ENCODE peak calls at places on chromosomes 13 and 19, in five cellular contexts. L is GM12878, N is upper lobe of left lung, U is prostate gland, A is breast epithelium. M is an unnamed sample.

GRCh38 chr19:48837586-48838191 is 1.4 kb upstream of the HSD17B14 start:
- DNase-seq in L (no peak), N (no peak), U (no peak), A (no peak), M (no peak)

GRCh38 chr19:10648360-10648759 is 5.8 kb upstream of the ILF3 start:
- DNase-seq in L (no peak), N (no peak), U (no peak), A (no peak), M (no peak)

GRCh38 chr19:23521471-23521870 is 126.2 kb upstream of the ZNF91 start:
- DNase-seq in L (no peak), N (no peak), U (no peak), A (no peak), M (no peak)

GRCh38 chr19:18173572-18174294 is at the start of gene IFI30:
- DNase-seq in L (peak), N (peak), U (peak), A (peak), M (peak)

GRCh38 chr19:6092329-6093286 is 17.7 kb downstream of the RFX2 start:
- DNase-seq in L (no peak), N (peak), U (peak), A (peak), M (no peak)

GRCh38 chr13:46679369-46680180 is 117.4 kb downstream of the ESD start:
- DNase-seq in L (peak), N (peak), U (no peak), A (no peak), M (no peak)

GRCh38 chr13:91017031-91017668 is 330.3 kb upstream of the MIR17HG start:
- DNase-seq in L (peak), N (no peak), U (no peak), A (no peak), M (peak)

GRCh38 chr13:46656786-46657185 is 103.8 kb downstream of the LRCH1 start:
- DNase-seq in L (no peak), N (no peak), U (no peak), A (no peak), M (no peak)

GRCh38 chr19:6278740-6279619 is 795 bp downstream of the MLLT1 start:
- DNase-seq in L (no peak), N (no peak), U (no peak), A (no peak), M (no peak)

GRCh38 chr13:69601661-69602060 is 506.0 kb upstream of the ATXN8OS start:
- DNase-seq in L (no peak), N (no peak), U (no peak), A (no peak), M (no peak)

GRCh38 chr19:50803633-50804419 is 13.6 kb downstream of the ACP4 start:
- DNase-seq in L (no peak), N (peak), U (no peak), A (no peak), M (no peak)

GRCh38 chr13:56528040-56528760 is 612.5 kb upstream of the PRR20A start:
- DNase-seq in L (no peak), N (no peak), U (no peak), A (no peak), M (no peak)

GRCh38 chr13:113997845-113998751 is 24.2 kb upstream of the C13orf46 start:
- DNase-seq in L (no peak), N (peak), U (no peak), A (no peak), M (no peak)

GRCh38 chr19:40445945-40446784 is 2.0 kb upstream of the SERTAD3 start:
- DNase-seq in L (no peak), N (no peak), U (peak), A (peak), M (no peak)

GRCh38 chr13:40469581-40470282 is 196.7 kb downstream of the FOXO1 start:
- DNase-seq in L (no peak), N (peak), U (no peak), A (no peak), M (no peak)

GRCh38 chr13:76336889-76337844 is 549.0 kb downstream of the KCTD12 start:
- DNase-seq in L (no peak), N (no peak), U (no peak), A (no peak), M (no peak)

GRCh38 chr13:46071590-46072249 is 19.2 kb upstream of the ZC3H13 start:
- DNase-seq in L (peak), N (no peak), U (no peak), A (no peak), M (peak)

GRCh38 chr19:19529783-19530422 is 1.2 kb downstream of the YJEFN3 start:
- DNase-seq in L (no peak), N (peak), U (no peak), A (no peak), M (no peak)

GRCh38 chr13:31955745-31956144 is 75.8 kb upstream of the FRY start:
- DNase-seq in L (no peak), N (no peak), U (no peak), A (no peak), M (no peak)

GRCh38 chr19:58386576-58387337 is at the start of gene RPS5:
- DNase-seq in L (peak), N (peak), U (peak), A (peak), M (peak)

GRCh38 chr19:19911150-19911549 is 10.4 kb downstream of the ZNF93 start:
- DNase-seq in L (no peak), N (no peak), U (no peak), A (no peak), M (no peak)

GRCh38 chr19:34365463-34366401 is 736 bp downstream of the GPI start:
- DNase-seq in L (no peak), N (peak), U (peak), A (no peak), M (peak)

GRCh38 chr13:67147257-67148218 is 82.6 kb downstream of the PCDH9 start:
- DNase-seq in L (no peak), N (no peak), U (no peak), A (no peak), M (no peak)

GRCh38 chr19:13016628-13017305 is 21.5 kb downstream of the NFIX start:
- DNase-seq in L (no peak), N (no peak), U (no peak), A (no peak), M (no peak)

GRCh38 chr13:81133066-81133465 is 792.1 kb upstream of the SPRY2 start:
- DNase-seq in L (no peak), N (no peak), U (no peak), A (no peak), M (no peak)

GRCh38 chr13:110563463-110563774 is 1.9 kb upstream of the RAB20 start:
- DNase-seq in L (no peak), N (no peak), U (no peak), A (no peak), M (no peak)

GRCh38 chr13:112444416-112445399 is 68.6 kb downstream of the SPACA7 start:
- DNase-seq in L (no peak), N (no peak), U (no peak), A (no peak), M (no peak)

GRCh38 chr19:38554676-38555141 is 63.0 kb downstream of the MAP4K1 start:
- DNase-seq in L (peak), N (no peak), U (no peak), A (no peak), M (no peak)

GRCh38 chr13:110398564-110399507 is 91.8 kb downstream of the COL4A2 start:
- DNase-seq in L (no peak), N (no peak), U (no peak), A (no peak), M (no peak)

GRCh38 chr19:38373907-38374331 is 452 bp upstream of the PSMD8 start:
- DNase-seq in L (no peak), N (no peak), U (no peak), A (no peak), M (no peak)

GRCh38 chr19:7199613-7200533 is 94.3 kb downstream of the INSR start:
- DNase-seq in L (no peak), N (no peak), U (no peak), A (no peak), M (no peak)

GRCh38 chr13:72504026-72504925 is 223.2 kb downstream of the MZT1 start:
- DNase-seq in L (no peak), N (no peak), U (no peak), A (no peak), M (no peak)

GRCh38 chr13:75869981-75870380 is 233.9 kb downstream of the LMO7 start:
- DNase-seq in L (no peak), N (no peak), U (no peak), A (no peak), M (no peak)

GRCh38 chr19:53908106-53908932 is 759 bp upstream of the CACNG7 start:
- DNase-seq in L (no peak), N (peak), U (no peak), A (no peak), M (no peak)

GRCh38 chr13:102729560-102730275 is 34.9 kb upstream of the METTL21C start:
- DNase-seq in L (no peak), N (no peak), U (no peak), A (no peak), M (no peak)

GRCh38 chr19:39587496-39587895 is 14.8 kb upstream of the LGALS13 start:
- DNase-seq in L (no peak), N (no peak), U (no peak), A (no peak), M (no peak)

GRCh38 chr19:1270168-1270853 is 1.2 kb downstream of the CIRBP start:
- DNase-seq in L (no peak), N (peak), U (peak), A (no peak), M (no peak)
- TF ChIP-seq POLR2A in L (no peak), N (no peak), U (no peak), A (no peak), M (no peak)

GRCh38 chr19:45161715-45162463 is 1.1 kb upstream of the NKPD1 start:
- DNase-seq in L (no peak), N (peak), U (no peak), A (no peak), M (no peak)
- TF ChIP-seq POLR2AphosphoS5 in L (no peak), N (no peak), U (no peak), A (no peak), M (no peak)

GRCh38 chr19:1275260-1275975 is at the start of gene FAM174C:
- DNase-seq in L (peak), N (peak), U (peak), A (peak), M (peak)

GRCh38 chr19:1274852-1275259 is 474 bp upstream of the FAM174C start:
- DNase-seq in L (no peak), N (no peak), U (no peak), A (no peak), M (no peak)

GRCh38 chr19:1277061-1277460 is 1.7 kb downstream of the FAM174C start:
- DNase-seq in L (no peak), N (peak), U (no peak), A (no peak), M (no peak)

GRCh38 chr19:1276620-1277007 is 1.3 kb downstream of the FAM174C start:
- DNase-seq in L (no peak), N (peak), U (peak), A (no peak), M (no peak)

DNA sequence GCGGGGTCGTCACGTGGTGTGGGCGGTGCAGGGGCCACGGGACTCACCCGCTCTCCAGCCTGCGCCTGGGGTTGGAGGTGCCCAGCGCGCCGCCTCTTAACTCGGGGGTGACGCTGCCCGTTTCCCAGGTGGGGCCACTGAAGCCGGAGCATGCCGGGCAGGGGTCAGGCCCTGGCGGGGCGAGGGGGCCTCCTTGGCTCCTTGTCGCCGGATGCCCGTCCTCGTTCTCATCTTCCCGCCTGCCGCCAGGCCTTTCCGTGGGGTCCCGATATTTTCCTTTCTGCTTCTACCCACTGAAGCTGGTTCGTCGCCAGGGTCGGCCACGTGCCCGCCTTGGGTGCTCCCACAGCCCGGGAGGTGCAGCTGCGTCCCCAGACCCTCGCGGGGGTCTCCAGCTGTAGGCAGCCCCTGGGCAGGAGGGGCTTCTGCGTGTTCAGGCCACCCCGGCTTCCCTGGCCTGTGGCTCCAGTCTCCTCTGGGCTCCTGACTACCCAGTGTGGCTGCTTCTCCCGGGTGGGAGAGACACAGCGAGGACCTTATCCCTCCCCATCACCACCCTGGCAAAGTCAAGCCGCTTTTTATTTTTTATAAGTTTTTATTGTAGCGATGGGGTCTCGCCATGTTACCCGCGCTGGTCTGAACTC is 768 bp downstream of the FAM174C start:
- DNase-seq in L (no peak), N (no peak), U (peak), A (no peak), M (no peak)
- TF ChIP-seq POLR2A in L (peak), N (no peak), U (peak), A (no peak), M (no peak)

DNA sequence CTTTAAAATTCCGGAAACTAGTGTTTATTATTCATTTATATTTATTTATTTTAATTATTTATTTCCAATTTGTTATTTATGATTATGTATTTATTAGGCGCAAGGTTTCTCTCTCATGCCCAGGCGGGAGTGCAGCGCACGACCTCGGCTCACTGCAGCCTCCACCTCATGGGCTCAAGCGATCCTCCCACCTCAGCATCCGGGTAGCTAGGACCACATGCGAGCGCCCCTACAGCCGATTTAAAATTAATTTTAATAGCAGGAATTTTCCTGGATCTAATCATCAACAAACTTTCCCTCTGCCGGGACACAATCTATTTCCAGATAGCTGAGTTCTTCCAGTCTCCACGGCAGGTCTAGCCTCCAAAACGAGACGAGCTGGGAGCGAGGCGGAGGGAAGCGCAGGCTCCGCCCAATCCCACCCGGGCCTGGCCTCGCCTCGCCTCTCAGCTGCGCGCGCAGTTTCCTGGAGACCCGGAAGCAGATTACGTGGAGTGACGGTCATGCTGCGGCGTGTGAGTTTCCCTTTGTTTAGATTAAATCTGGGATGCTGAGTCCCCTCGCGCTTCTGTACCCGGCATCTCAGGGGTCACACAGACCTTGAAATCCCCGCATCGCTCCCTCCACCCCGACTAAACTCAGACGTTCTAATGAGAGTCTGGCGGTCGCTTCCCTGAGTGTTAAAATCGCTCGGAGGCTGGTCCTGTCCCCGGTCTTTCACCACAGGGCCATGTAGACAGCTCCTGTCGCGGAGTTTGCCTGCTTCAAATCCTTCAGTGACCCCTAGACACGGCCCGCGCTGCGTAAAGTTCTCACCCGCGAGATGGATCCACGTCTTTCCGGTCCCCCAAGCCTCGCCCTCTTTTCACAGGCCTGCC is at the start of gene ZNF880:
- DNase-seq in L (peak), N (peak), U (peak), A (peak), M (peak)
- TF ChIP-seq POLR2AphosphoS5 in L (peak), N (peak), U (peak), A (peak), M (no peak)

GRCh38 chr19:36687214-36688056 is at the start of gene ZNF567:
- DNase-seq in L (peak), N (peak), U (peak), A (peak), M (peak)
- TF ChIP-seq POLR2A in L (peak), N (peak), U (peak), A (peak), M (peak)

GRCh38 chr19:47434088-47434487 is 14.8 kb upstream of the MEIS3 start:
- DNase-seq in L (no peak), N (no peak), U (no peak), A (no peak), M (no peak)
- TF ChIP-seq POLR2AphosphoS5 in L (no peak), N (no peak), U (no peak), A (no peak), M (no peak)

GRCh38 chr13:24706886-24707585 is 26.8 kb downstream of the ATP12A start:
- DNase-seq in L (no peak), N (no peak), U (no peak), A (no peak), M (no peak)
- TF ChIP-seq POLR2A in L (no peak), N (no peak), U (no peak), A (no peak), M (no peak)

DNA sequence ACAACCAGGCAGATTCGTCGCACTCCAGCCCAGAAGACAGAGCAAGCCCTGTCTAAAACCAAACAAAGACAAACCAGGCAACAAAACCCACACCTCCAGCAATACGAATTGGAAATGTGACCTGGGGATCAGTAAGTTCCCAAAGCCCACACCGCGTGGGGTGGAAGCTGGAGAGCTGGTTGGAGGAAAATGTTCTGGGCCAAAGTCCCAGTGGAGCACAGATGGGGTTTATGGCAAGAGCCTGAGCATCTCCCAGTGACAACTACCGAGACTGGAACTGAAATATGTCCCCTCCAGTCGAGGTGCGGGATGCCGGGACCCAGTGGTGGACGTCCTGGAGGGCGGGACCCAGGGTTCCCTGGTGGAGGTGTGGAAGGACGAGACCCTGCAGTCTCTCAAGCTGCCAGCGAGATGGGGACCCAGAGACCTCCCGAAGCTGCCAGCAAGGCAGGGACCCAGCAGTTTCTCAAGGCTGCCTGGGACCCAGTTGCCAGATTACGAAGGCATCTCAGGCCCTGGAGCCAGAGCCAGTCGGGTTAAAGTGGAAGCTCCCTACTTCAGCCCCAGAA is 22.4 kb upstream of the CPAMD8 start:
- DNase-seq in L (no peak), N (no peak), U (no peak), A (no peak), M (no peak)
- TF ChIP-seq POLR2AphosphoS5 in L (no peak), N (no peak), U (no peak), A (no peak), M (no peak)

M was measured in GM12892.